ENCODE peak calls at places on chromosomes 7 and 10, in four cellular contexts. N, X, U and B are unnamed samples.

GRCh38 chr7:29370531-29371314 is 176.1 kb downstream of the CHN2 start:
- DNase-seq in U (no peak), N (peak), X (peak), B (no peak)

GRCh38 chr7:150342119-150342405 is 633 bp upstream of the RARRES2 start:
- DNase-seq in U (no peak), X (no peak), N (no peak), B (no peak)

GRCh38 chr10:234708-235406 is 99.6 kb downstream of the ZMYND11 start:
- DNase-seq in U (no peak), N (no peak), X (peak), B (no peak)

GRCh38 chr7:94375167-94375566 is 19.5 kb upstream of the COL1A2 start:
- DNase-seq in U (no peak), X (peak), N (peak), B (peak)

GRCh38 chr7:4682621-4683042 is 537 bp downstream of the FOXK1 start:
- DNase-seq in N (peak), X (peak), U (peak), B (no peak)

GRCh38 chr7:15546272-15546792 is 15.5 kb downstream of the AGMO start:
- DNase-seq in U (no peak), N (no peak), X (no peak), B (no peak)

GRCh38 chr10:77887631-77888355 is 38.8 kb downstream of the DLG5 start:
- DNase-seq in N (peak), X (peak), U (peak), B (no peak)

GRCh38 chr10:127012769-127013152 is 107.5 kb downstream of the DOCK1 start:
- DNase-seq in U (peak), X (peak), N (peak), B (no peak)

GRCh38 chr10:45220985-45221384 is 94.4 kb downstream of the OR13A1 start:
- DNase-seq in U (no peak), X (no peak), N (no peak), B (no peak)

GRCh38 chr10:29569778-29570177 is 65.0 kb downstream of the SVIL start:
- DNase-seq in U (no peak), N (no peak), X (no peak), B (peak)

GRCh38 chr10:97138174-97138573 is 47.6 kb downstream of the SLIT1 start:
- DNase-seq in N (no peak), U (peak), X (no peak), B (no peak)

GRCh38 chr7:106071356-106071998 is 40.6 kb downstream of the SYPL1 start:
- DNase-seq in N (peak), U (peak), X (peak), B (no peak)

GRCh38 chr7:140501941-140502340 is 22.6 kb upstream of the MKRN1 start:
- DNase-seq in N (peak), X (no peak), U (no peak), B (no peak)

GRCh38 chr7:93877742-93878141 is 12.8 kb downstream of the TFPI2 start:
- DNase-seq in X (no peak), N (no peak), U (no peak), B (no peak)

GRCh38 chr7:5500056-5500776 is 76.6 kb upstream of the TNRC18 start:
- DNase-seq in X (peak), N (no peak), U (no peak), B (no peak)

GRCh38 chr7:19989906-19990305 is 216.5 kb upstream of the TMEM196 start:
- DNase-seq in U (no peak), X (no peak), N (no peak), B (no peak)

GRCh38 chr7:117259626-117260025 is 63.2 kb downstream of the WNT2 start:
- DNase-seq in U (no peak), N (peak), X (peak), B (peak)

GRCh38 chr10:34615770-34616169 is 199.3 kb downstream of the PARD3 start:
- DNase-seq in U (no peak), N (no peak), X (peak), B (no peak)

GRCh38 chr7:42380411-42380810 is 143.4 kb upstream of the GLI3 start:
- DNase-seq in N (peak), U (no peak), X (peak), B (no peak)

GRCh38 chr10:16195178-16195769 is 241.5 kb upstream of the PTER start:
- DNase-seq in U (no peak), X (no peak), N (no peak), B (no peak)

DNA sequence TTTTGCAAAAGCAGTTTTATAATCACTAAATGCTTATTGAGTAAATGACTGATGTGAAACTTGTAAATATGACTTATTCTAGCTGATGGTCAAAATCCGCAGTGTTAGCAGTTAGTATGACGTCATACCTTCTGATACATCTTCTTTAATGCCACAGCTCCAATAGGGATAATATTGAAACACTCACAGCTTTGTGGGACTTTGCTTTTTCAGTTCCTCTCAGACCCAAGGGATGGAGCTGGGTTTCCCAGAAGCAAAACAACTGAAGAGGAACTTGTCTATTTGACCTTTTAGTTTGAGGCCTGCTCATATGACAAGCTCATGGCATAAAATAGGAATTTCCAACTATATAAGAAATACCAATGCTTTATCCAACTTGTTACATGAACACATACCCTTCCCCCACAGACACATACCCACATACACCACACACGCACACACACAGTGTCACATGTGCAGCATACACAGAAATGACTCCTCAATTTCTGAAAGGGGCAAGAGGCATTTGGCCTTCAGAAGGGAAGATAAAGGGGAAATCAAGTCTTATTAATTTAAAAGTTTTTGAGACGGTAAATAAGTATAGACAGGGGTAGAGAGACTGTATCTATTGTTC is 31.7 kb upstream of the C10orf67 start:
- DNase-seq in X (no peak), N (no peak), U (no peak), B (no peak)
- H3K4me3 ChIP-seq in X (no peak), N (no peak), U (no peak), B (no peak)

DNA sequence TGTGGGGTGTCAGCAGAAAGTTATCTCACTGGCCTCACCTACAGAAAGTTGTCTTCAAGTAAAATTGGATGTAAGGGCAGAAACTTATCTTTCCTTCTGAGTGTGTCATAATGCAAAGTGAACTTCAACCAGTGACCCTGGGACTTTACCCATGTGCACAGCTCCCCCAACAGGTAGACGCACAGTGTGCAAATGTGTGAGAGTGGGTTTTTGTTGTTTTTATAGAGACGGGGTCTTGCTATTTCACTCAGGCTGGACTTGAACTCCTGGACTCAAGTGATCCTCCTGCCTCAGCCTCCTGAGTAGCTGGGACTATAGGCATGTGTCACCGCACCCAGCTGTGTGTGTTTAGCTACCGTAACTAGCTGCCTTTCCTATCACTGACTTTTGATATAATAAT is 6.4 kb upstream of the KAZALD1 start:
- DNase-seq in N (no peak), X (no peak), U (peak), B (no peak)
- TF ChIP-seq CTCF in N (peak), X (peak), U (no peak), B (peak)

GRCh38 chr7:52689912-52690311 is 345.5 kb upstream of the POM121L12 start:
- DNase-seq in U (no peak), X (peak), N (no peak), B (no peak)
- H3K4me3 ChIP-seq in U (no peak), X (no peak), N (no peak), B (no peak)

DNA sequence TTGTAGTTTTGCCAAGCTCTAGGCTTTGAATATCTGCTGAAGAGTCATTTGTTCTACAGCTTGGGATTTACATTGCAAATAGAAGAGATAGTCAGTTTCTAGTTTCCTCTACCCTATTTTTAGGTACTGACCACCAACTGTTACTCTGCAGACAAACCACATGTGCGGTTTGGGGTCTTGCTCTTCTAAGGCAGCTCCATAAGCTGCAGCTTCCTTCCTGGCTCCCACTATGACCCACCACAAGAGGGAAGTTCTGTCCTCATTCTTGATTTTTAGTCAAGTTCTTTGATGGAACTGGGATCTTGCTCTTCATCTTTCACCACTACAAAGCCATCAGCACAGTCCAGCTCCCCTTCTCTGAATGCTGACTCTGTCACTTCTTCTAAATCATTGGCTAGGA is 337.7 kb upstream of the KIAA1217 start:
- DNase-seq in X (no peak), U (no peak), N (no peak), B (no peak)
- TF ChIP-seq CTCF in X (no peak), U (no peak), N (no peak), B (no peak)

GRCh38 chr7:129127601-129128000 is 16.9 kb upstream of the TSPAN33 start:
- DNase-seq in X (no peak), N (no peak), U (no peak), B (no peak)
- H3K4me3 ChIP-seq in X (no peak), N (no peak), U (no peak), B (no peak)

GRCh38 chr10:73873843-73874215 is 526 bp downstream of the CAMK2G start:
- DNase-seq in N (no peak), U (peak), X (no peak), B (no peak)

GRCh38 chr10:73873163-73873842 is 1.1 kb downstream of the CAMK2G start:
- DNase-seq in X (no peak), U (no peak), N (no peak), B (no peak)

GRCh38 chr10:73871295-73871914 is 3.0 kb downstream of the CAMK2G start:
- DNase-seq in X (no peak), N (no peak), U (no peak), B (no peak)

GRCh38 chr10:73874267-73875138 is at the start of gene CAMK2G:
- DNase-seq in X (peak), U (peak), N (peak), B (no peak)

DNA sequence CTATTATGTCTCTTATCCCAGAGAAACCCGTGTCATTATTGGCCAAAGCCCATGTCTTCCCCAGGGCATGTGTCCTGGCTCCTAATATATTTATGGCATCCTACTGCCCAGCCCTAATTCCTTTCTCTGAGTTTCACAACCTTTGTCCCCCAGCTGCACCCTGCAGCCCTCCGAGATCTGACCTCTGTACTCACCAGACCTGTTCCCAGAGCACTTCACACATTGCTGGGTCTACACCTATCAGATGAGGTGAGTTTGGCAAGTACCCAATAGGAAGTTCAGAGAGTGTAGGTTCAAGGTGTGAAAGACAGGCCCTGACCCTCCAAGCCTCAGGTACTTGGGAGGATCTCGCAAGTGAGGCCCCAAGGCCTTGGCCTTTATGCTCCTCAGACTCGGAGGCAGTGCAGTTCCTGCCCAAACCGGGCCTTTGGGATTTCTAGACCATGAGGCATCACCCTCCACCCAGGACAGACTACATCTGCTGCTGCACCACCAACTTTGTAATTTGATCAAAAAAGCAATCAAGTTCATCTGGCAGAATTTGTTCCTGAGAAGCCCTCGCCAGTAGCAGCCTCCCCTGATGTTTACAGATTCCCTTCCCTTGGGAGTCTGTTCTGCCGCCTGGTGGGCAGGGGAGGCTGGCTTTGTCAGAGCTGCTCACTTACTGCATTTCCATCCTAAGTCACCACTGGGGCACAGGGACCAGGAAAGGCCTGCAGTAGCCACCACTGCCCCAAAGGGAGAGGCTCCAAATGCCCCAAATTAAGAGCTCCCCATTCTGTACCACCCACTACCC is 2.2 kb downstream of the CAMK2G start:
- DNase-seq in N (no peak), X (no peak), U (no peak), B (no peak)
- TF ChIP-seq CTCF in N (peak), X (peak), U (no peak), B (peak)

DNA sequence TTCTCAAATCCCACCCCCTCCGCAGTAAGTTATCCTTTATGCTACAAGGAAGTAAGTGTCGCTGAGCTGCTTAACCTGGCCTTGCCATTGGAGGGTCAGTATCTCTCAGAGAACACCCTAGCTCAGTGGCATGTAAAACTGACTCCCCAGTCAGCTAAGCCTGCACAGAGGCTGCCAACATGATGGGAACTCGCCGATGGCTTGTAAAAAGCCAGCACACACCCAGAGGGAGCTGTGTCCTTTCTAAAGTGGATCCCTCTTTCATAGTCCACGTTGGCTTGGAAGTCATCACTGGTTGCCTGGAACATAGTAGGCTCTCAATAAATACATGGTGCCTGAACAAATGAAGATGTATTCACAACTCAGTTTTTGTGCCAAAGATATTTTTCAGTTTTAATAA is 249.1 kb upstream of the YAE1 start:
- DNase-seq in U (no peak), N (no peak), X (no peak), B (no peak)
- H3K4me3 ChIP-seq in U (no peak), N (no peak), X (no peak), B (no peak)